ENCODE peak calls at places on chromosomes 3 and 15, in ten cellular contexts. Z, Y, P, X, J, W, B, S, A and D are unnamed samples.

GRCh38 chr3:64321747-64322146 is 96.5 kb upstream of the PRICKLE2 start:
- DNase-seq in Z (peak), Y (peak), P (peak), X (peak), J (peak), W (no peak), B (peak), S (no peak), A (peak), D (peak)

GRCh38 chr3:10357592-10358308 is 36.8 kb upstream of the SEC13 start:
- DNase-seq in Z (no peak), Y (peak), P (peak), X (peak), J (peak), W (no peak), B (peak), S (no peak), A (peak), D (no peak)

GRCh38 chr15:94503293-94503692 is 271.9 kb downstream of the MCTP2 start:
- DNase-seq in Z (no peak), Y (no peak), P (no peak), X (no peak), J (no peak), W (no peak), B (no peak), S (no peak), A (no peak), D (no peak)

GRCh38 chr15:48647963-48648362 is 2.5 kb upstream of the FBN1 start:
- DNase-seq in Z (peak), Y (peak), P (no peak), X (peak), J (peak), W (no peak), B (no peak), S (no peak), A (peak), D (peak)

GRCh38 chr15:98776607-98777281 is 128.4 kb downstream of the IGF1R start:
- DNase-seq in Z (no peak), Y (no peak), P (peak), X (peak), J (peak), W (no peak), B (peak), S (no peak), A (no peak), D (no peak)

GRCh38 chr15:81351651-81352050 is 22.4 kb downstream of the TMC3 start:
- DNase-seq in Z (no peak), Y (no peak), P (no peak), X (no peak), J (no peak), W (no peak), B (no peak), S (no peak), A (no peak), D (no peak)

GRCh38 chr3:40291471-40291870 is 18.0 kb upstream of the EIF1B start:
- DNase-seq in Z (no peak), Y (no peak), P (no peak), X (no peak), J (no peak), W (no peak), B (no peak), S (no peak), A (no peak), D (no peak)

GRCh38 chr3:161557751-161558150 is 61.1 kb downstream of the OTOL1 start:
- DNase-seq in Z (no peak), Y (peak), P (no peak), X (no peak), J (no peak), W (no peak), B (no peak), S (no peak), A (no peak), D (no peak)